ENCODE peak calls at places on chromosomes 3 and 15, in ten cellular contexts. A is heart right ventricle, Q is colonic mucosa, N is fibroblast of villous mesenchyme, U is ovary, S is pancreas, R is left lung, V is IMR-90, P is keratinocyte, E is right atrium auricular region. C is an unnamed sample.

GRCh38 chr3:2765002-2765579 is 345.1 kb downstream of the IL5RA start:
- DNase-seq in E (no peak), P (no peak), R (no peak), Q (no peak), U (no peak), V (no peak), S (no peak), A (no peak), N (no peak), C (no peak)

GRCh38 chr3:173258721-173259120 is 117.7 kb upstream of the SPATA16 start:
- DNase-seq in Q (no peak), U (no peak), V (no peak), P (no peak), N (no peak), S (no peak), A (no peak), R (no peak), E (no peak), C (no peak)

GRCh38 chr3:182325213-182325941 is 467.9 kb upstream of the ATP11B start:
- DNase-seq in A (no peak), V (no peak), R (no peak), E (no peak), N (no peak), S (no peak), Q (no peak), P (no peak), U (no peak), C (no peak)

GRCh38 chr3:79473993-79474392 is 293.8 kb downstream of the ROBO1 start:
- DNase-seq in N (no peak), E (no peak), A (no peak), P (no peak), R (no peak), S (no peak), Q (no peak), U (no peak), V (no peak), C (no peak)

GRCh38 chr3:100650651-100651611 is 41.5 kb downstream of the ADGRG7 start:
- DNase-seq in N (peak; percentile 54), U (no peak), R (no peak), E (no peak), Q (no peak), V (peak; percentile 54), P (no peak), S (no peak), A (no peak), C (peak; percentile 68)

GRCh38 chr15:70078578-70079417 is 18.9 kb downstream of the TLE3 start:
- DNase-seq in U (peak; percentile 60), Q (peak; percentile 50), V (no peak), E (no peak), A (no peak), R (no peak), P (no peak), S (no peak), N (no peak), C (no peak)

GRCh38 chr3:182795383-182795782 is 2.1 kb downstream of the ATP11B start:
- DNase-seq in P (no peak), S (no peak), Q (peak; percentile 61), A (no peak), R (no peak), N (peak; percentile 70), E (no peak), V (no peak), U (no peak), C (no peak)

GRCh38 chr3:100463002-100463401 is 29.4 kb upstream of the TMEM45A start:
- DNase-seq in N (peak; percentile 78), Q (peak; percentile 42), P (peak; percentile 30), R (no peak), S (peak; percentile 23), A (no peak), E (no peak), V (peak; percentile 78), U (no peak), C (peak; percentile 82)

GRCh38 chr3:72245183-72245811 is 460.3 kb upstream of the PROK2 start:
- DNase-seq in V (no peak), N (no peak), Q (peak; percentile 37), P (no peak), A (peak; percentile 58), S (peak; percentile 63), U (no peak), R (no peak), E (peak; percentile 62), C (peak; percentile 42)

GRCh38 chr3:32467333-32468070 is 35.1 kb downstream of the CMTM6 start:
- DNase-seq in S (peak; percentile 63), U (peak; percentile 53), V (peak; percentile 52), E (peak; percentile 76), A (peak; percentile 80), Q (peak; percentile 74), N (peak; percentile 57), R (peak; percentile 96), P (no peak), C (peak; percentile 74)

GRCh38 chr3:138694287-138695007 is 85.9 kb downstream of the FAIM start:
- DNase-seq in P (peak; percentile 9), N (peak; percentile 98), U (peak; percentile 36), V (peak; percentile 99), E (no peak), R (no peak), A (no peak), Q (no peak), S (no peak), C (peak; percentile 66)

GRCh38 chr15:72237286-72238224 is 6.6 kb upstream of the PKM start:
- DNase-seq in Q (peak; percentile 76), P (peak; percentile 90), S (no peak), A (peak; percentile 25), N (peak; percentile 98), V (peak; percentile 98), R (no peak), E (peak; percentile 90), U (no peak), C (peak; percentile 96)

GRCh38 chr15:98548172-98548971 is 100.0 kb upstream of the IGF1R start:
- DNase-seq in E (peak; percentile 78), N (peak; percentile 34), U (peak; percentile 80), Q (peak; percentile 72), S (peak; percentile 78), V (peak; percentile 73), R (peak; percentile 93), P (peak; percentile 30), A (peak; percentile 70), C (peak; percentile 62)
- TF ChIP-seq CTCF in E (no peak), N (no peak), U (peak; percentile 8), Q (no peak), S (no peak), V (no peak), R (no peak), P (peak; percentile 26), A (no peak), C (peak; percentile 6)

GRCh38 chr3:4983739-4984510 is 4.7 kb downstream of the BHLHE40 start:
- DNase-seq in R (no peak), E (peak; percentile 84), Q (peak; percentile 72), V (peak; percentile 92), U (peak; percentile 40), N (peak; percentile 95), P (no peak), S (peak; percentile 36), A (no peak), C (peak; percentile 80)

GRCh38 chr3:4982773-4983738 is 3.8 kb downstream of the BHLHE40 start:
- DNase-seq in P (no peak), A (no peak), Q (no peak), E (no peak), S (no peak), N (peak; percentile 73), V (peak; percentile 33), U (no peak), R (no peak), C (peak; percentile 49)

GRCh38 chr3:4985330-4986174 is 6.3 kb downstream of the BHLHE40 start:
- DNase-seq in P (no peak), R (no peak), E (no peak), U (peak; percentile 45), V (peak; percentile 76), N (peak; percentile 91), Q (no peak), S (no peak), A (no peak), C (peak; percentile 78)

GRCh38 chr3:4986175-4986610 is 7.0 kb downstream of the BHLHE40 start:
- DNase-seq in N (no peak), Q (no peak), A (no peak), E (no peak), P (no peak), S (peak; percentile 30), R (no peak), U (no peak), V (peak; percentile 64), C (peak; percentile 58)

DNA sequence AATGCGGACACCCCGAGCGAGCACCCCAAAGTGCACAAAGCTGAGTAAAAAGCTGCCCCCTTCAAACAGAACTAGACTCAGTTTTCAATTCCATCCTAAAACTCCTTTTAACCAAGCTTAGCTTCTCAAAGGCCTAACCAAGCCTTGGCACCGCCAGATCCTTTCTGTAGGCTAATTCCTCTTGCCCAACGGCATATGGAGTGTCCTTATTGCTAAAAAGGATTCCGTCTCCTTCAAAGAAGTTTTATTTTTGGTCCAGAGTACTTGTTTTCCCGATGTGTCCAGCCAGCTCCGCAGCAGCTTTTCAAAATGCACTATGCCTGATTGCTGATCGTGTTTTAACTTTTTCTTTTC is 5.3 kb downstream of the BHLHE40 start:
- DNase-seq in E (no peak), P (no peak), U (no peak), S (no peak), R (no peak), N (peak; percentile 64), V (peak; percentile 25), A (no peak), Q (no peak), C (peak; percentile 42)
- H3K4me3 ChIP-seq in E (peak overlapping the region; percentile 92), P (peak overlapping the region; percentile 97), U (no peak overlapping the region), S (peak overlapping the region; percentile 96), R (peak overlapping the region; percentile 2), N (peak overlapping the region; percentile 100), V (no peak overlapping the region), A (peak overlapping the region; percentile 37), Q (peak overlapping the region; percentile 88), C (peak overlapping the region; percentile 100)

DNA sequence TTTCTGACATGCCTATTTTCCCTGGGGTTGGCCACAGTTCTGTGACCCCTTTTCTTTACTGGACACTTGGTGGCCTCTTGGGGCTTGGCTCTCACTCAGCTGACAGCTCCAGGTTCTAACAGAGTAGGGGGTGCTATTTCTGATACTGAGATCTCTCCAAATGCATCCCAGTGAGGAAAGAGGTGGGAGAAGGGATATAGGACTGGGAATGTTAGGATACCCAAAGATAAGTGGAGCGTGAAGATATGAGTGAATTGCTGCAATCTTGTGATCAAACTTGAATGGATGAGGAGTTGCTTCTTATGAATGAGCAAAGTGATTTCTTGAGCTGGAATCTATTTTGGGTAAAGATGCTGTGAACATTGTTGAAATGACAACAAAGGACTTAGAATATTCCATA is 74.6 kb downstream of the ATP2B2 start:
- DNase-seq in V (no peak), S (no peak), P (no peak), U (no peak), R (no peak), A (no peak), E (no peak), Q (no peak), N (no peak), C (no peak)
- TF ChIP-seq CTCF in V (no peak), S (no peak), P (no peak), U (no peak), R (no peak), A (no peak), E (no peak), Q (no peak), N (no peak), C (no peak)

DNA sequence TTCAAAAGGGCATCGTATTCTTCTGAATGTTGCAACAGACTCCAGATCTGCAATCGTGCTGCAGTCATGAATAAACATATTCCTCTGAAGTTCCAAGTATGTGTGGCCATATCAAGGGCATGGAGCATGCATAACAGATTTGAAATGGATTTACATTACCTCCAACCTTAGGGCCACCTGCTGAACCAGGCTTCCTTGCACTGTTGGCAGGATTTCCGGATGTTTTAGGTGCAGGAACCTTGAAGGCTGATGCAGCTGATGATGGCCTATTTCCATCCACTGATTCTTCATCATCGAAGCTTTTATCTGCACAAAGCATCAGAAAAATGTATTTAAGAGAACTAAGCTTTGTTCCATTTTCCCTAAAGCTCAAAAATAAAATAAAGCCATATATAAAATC is 73.5 kb downstream of the CLASP2 start:
- DNase-seq in R (no peak), S (no peak), V (no peak), A (no peak), Q (no peak), N (no peak), E (no peak), P (no peak), U (no peak), C (no peak)
- H3K4me3 ChIP-seq in R (no peak overlapping the region), S (peak overlapping the region; percentile 31), V (no peak overlapping the region), A (no peak overlapping the region), Q (no peak overlapping the region), N (no peak overlapping the region), E (no peak overlapping the region), P (no peak overlapping the region), U (no peak overlapping the region), C (no peak overlapping the region)